ENCODE peak calls at places on chromosomes 11 and 22, in four cellular contexts. One of them, this sample, is unnamed.

GRCh38 chr11:114098927-114099326 is 39.4 kb downstream of the ZBTB16 start:
- DNase-seq in frontal cortex: no peak
- DNase-seq in NCI-H460: no peak
- DNase-seq in NCI-H226: no peak
- DNase-seq in this sample: no peak

GRCh38 chr11:95923730-95924413 is at the start of gene MTMR2:
- DNase-seq in NCI-H226: peak; percentile 74
- DNase-seq in frontal cortex: peak; percentile 60
- DNase-seq in NCI-H460: peak; percentile 44
- DNase-seq in this sample: no peak

GRCh38 chr11:32473282-32473909 is 38.1 kb upstream of the WT1 start:
- DNase-seq in NCI-H460: no peak
- DNase-seq in NCI-H226: no peak
- DNase-seq in frontal cortex: no peak
- DNase-seq in this sample: no peak

GRCh38 chr22:42368379-42369249 is 63.6 kb downstream of the NFAM1 start:
- DNase-seq in NCI-H460: no peak
- DNase-seq in NCI-H226: no peak
- DNase-seq in frontal cortex: no peak
- DNase-seq in this sample: no peak

GRCh38 chr11:24683578-24683977 is 186.7 kb downstream of the LUZP2 start:
- DNase-seq in NCI-H460: no peak
- DNase-seq in NCI-H226: peak; percentile 31
- DNase-seq in frontal cortex: no peak
- DNase-seq in this sample: no peak

GRCh38 chr22:41998361-41999261 is at the start of gene WBP2NL:
- DNase-seq in frontal cortex: peak; percentile 76
- DNase-seq in NCI-H460: peak; percentile 84
- DNase-seq in NCI-H226: no peak
- DNase-seq in this sample: no peak

GRCh38 chr11:12321217-12321937 is 56.0 kb upstream of the PARVA start:
- DNase-seq in NCI-H460: no peak
- DNase-seq in NCI-H226: no peak
- DNase-seq in frontal cortex: no peak
- DNase-seq in this sample: no peak

GRCh38 chr11:72646472-72646871 is 27.8 kb downstream of the PDE2A start:
- DNase-seq in frontal cortex: no peak
- DNase-seq in NCI-H226: no peak
- DNase-seq in NCI-H460: no peak
- DNase-seq in this sample: no peak

GRCh38 chr11:7546324-7546791 is 32.6 kb downstream of the PPFIBP2 start:
- DNase-seq in frontal cortex: no peak
- DNase-seq in NCI-H460: no peak
- DNase-seq in NCI-H226: peak; percentile 47
- DNase-seq in this sample: no peak

GRCh38 chr22:35563211-35563610 is 22.6 kb downstream of the RASD2 start:
- DNase-seq in frontal cortex: no peak
- DNase-seq in NCI-H226: no peak
- DNase-seq in NCI-H460: no peak
- DNase-seq in this sample: no peak

This sample was measured in SK-N-MC.